ENCODE peak calls at places on chromosome 6, in ten cellular contexts. C, B, E, Q, D, Y, Z, K, N and L are unnamed samples.

GRCh38 chr6:4607026-4607704 is 169.0 kb upstream of the CDYL start:
- DNase-seq in N (no peak), D (peak), C (no peak), K (peak), Y (no peak), B (no peak), Q (peak), Z (peak), E (no peak), L (peak)

GRCh38 chr6:161318456-161318855 is 44.6 kb upstream of the AGPAT4 start:
- DNase-seq in E (no peak), C (no peak), Y (no peak), Q (no peak), B (no peak), Z (peak), D (peak), K (no peak), N (no peak), L (no peak)

GRCh38 chr6:3355358-3356055 is 96.8 kb downstream of the PSMG4 start:
- DNase-seq in Z (no peak), Q (no peak), C (no peak), E (no peak), K (peak), N (no peak), D (peak), B (no peak), Y (no peak), L (no peak)

GRCh38 chr6:25177629-25178028 is 101.5 kb upstream of the CARMIL1 start:
- DNase-seq in N (no peak), K (no peak), Q (no peak), D (no peak), C (no peak), Y (no peak), B (no peak), E (no peak), Z (no peak), L (no peak)

GRCh38 chr6:52790841-52791240 is 12.8 kb downstream of the GSTA1 start:
- DNase-seq in B (no peak), C (no peak), Y (no peak), Z (no peak), D (no peak), E (no peak), N (no peak), K (no peak), Q (no peak), L (no peak)

GRCh38 chr6:44047179-44047546 is 80.1 kb downstream of the MRPL14 start:
- DNase-seq in N (no peak), C (no peak), Y (no peak), B (no peak), K (no peak), Z (no peak), Q (no peak), E (no peak), D (no peak), L (no peak)

GRCh38 chr6:11381801-11382513 is 149.5 kb upstream of the NEDD9 start:
- DNase-seq in D (no peak), Y (peak), B (peak), K (no peak), N (peak), Q (no peak), E (peak), C (no peak), Z (no peak), L (no peak)

GRCh38 chr6:2990932-2991506 is 8.7 kb upstream of the NQO2 start:
- DNase-seq in K (no peak), D (peak), B (no peak), C (no peak), N (no peak), Y (no peak), Z (no peak), E (no peak), Q (no peak), L (no peak)

GRCh38 chr6:34126419-34126818 is 19.5 kb downstream of the GRM4 start:
- DNase-seq in K (no peak), Y (no peak), D (no peak), C (no peak), N (no peak), Z (no peak), B (no peak), E (no peak), Q (no peak), L (no peak)

GRCh38 chr6:170173416-170173990 is 117.4 kb downstream of the DLL1 start:
- DNase-seq in Q (no peak), Y (no peak), K (no peak), Z (no peak), C (no peak), E (no peak), B (no peak), N (no peak), D (no peak), L (no peak)

GRCh38 chr6:15518057-15518456 is 144.8 kb downstream of the DTNBP1 start:
- DNase-seq in E (no peak), B (no peak), N (no peak), Z (no peak), D (no peak), Q (no peak), C (no peak), Y (no peak), K (no peak), L (no peak)

GRCh38 chr6:6806793-6807518 is 218.4 kb downstream of the LY86 start:
- DNase-seq in Q (no peak), Y (no peak), B (peak), C (peak), D (no peak), Z (peak), N (no peak), E (peak), K (no peak), L (no peak)

GRCh38 chr6:145209312-145209711 is 526.0 kb downstream of the EPM2A start:
- DNase-seq in B (no peak), E (no peak), Y (no peak), D (no peak), C (no peak), K (no peak), Q (no peak), N (no peak), Z (no peak), L (peak)

GRCh38 chr6:126040826-126041225 is 54.5 kb downstream of the TRMT11 start:
- DNase-seq in E (no peak), D (no peak), C (peak), N (no peak), K (peak), Q (peak), Y (no peak), B (peak), Z (no peak), L (peak)

GRCh38 chr6:132122871-132123270 is 171.7 kb upstream of the CCN2 start:
- DNase-seq in B (no peak), N (no peak), D (peak), C (no peak), Q (peak), Z (peak), E (peak), K (peak), Y (no peak), L (peak)